ENCODE peak calls at places on chromosome 13, in ten cellular contexts. C is activated CD4-positive, alpha-beta T cell treated with anti-CD3 and anti-CD28 coated beads for 48 hours; W is lower lobe of right lung; N is NCI-H187; M is stomach; Q is A172; X is breast epithelium; D is activated T-helper 9 cell treated with anti-CD3 and anti-CD28 coated beads, Interleukin-2, amount 50 U/mL, for 16 hours; H is stimulated activated CD8-positive, alpha-beta memory T cell treated with anti-CD3 and anti-CD28 coated beads, Interleukin-15, amount 100 ng/mL, for 1 hour; B is AG09309. K is an unnamed sample.

GRCh38 chr13:100808848-100809247 is 134.3 kb upstream of the TMTC4 start:
- DNase-seq in C (no peak), W (no peak), N (no peak), M (no peak), Q (no peak), X (no peak), D (no peak), H (no peak), B (no peak), K (no peak)

GRCh38 chr13:80196756-80197155 is 144.2 kb downstream of the SPRY2 start:
- DNase-seq in C (no peak), W (no peak), N (no peak), M (no peak), Q (peak; percentile 16), X (no peak), D (no peak), H (no peak), B (no peak), K (no peak)

GRCh38 chr13:75913925-75914324 is 277.8 kb downstream of the LMO7 start:
- DNase-seq in C (no peak), W (no peak), N (no peak), M (no peak), Q (no peak), X (no peak), D (no peak), H (no peak), B (no peak), K (no peak)

GRCh38 chr13:20206065-20206725 is 13.5 kb upstream of the GJB2 start:
- DNase-seq in C (no peak), W (no peak), N (no peak), M (no peak), Q (no peak), X (no peak), D (no peak), H (no peak), B (no peak), K (no peak)

GRCh38 chr13:77533875-77534788 is 1.4 kb upstream of the SCEL start:
- DNase-seq in C (no peak), W (no peak), N (no peak), M (no peak), Q (no peak), X (no peak), D (no peak), H (no peak), B (no peak), K (no peak)

GRCh38 chr13:75530536-75530935 is 7.1 kb downstream of the COMMD6 start:
- DNase-seq in C (no peak), W (no peak), N (no peak), M (no peak), Q (no peak), X (no peak), D (no peak), H (no peak), B (no peak), K (no peak)

GRCh38 chr13:30719521-30719914 is 15.8 kb upstream of the ALOX5AP start:
- DNase-seq in C (no peak), W (no peak), N (no peak), M (no peak), Q (no peak), X (no peak), D (no peak), H (no peak), B (no peak), K (no peak)

GRCh38 chr13:105928048-105928447 is 607.4 kb downstream of the EFNB2 start:
- DNase-seq in C (no peak), W (no peak), N (no peak), M (no peak), Q (no peak), X (no peak), D (no peak), H (no peak), B (no peak), K (no peak)

GRCh38 chr13:114319441-114319871 is 5.2 kb downstream of the CHAMP1 start:
- DNase-seq in C (no peak), W (no peak), N (no peak), M (no peak), Q (peak; percentile 23), X (no peak), D (no peak), H (no peak), B (peak; percentile 76), K (no peak)

GRCh38 chr13:99086869-99087129 is 108.9 kb upstream of the DOCK9 start:
- DNase-seq in C (peak; percentile 55), W (peak; percentile 69), N (peak; percentile 59), M (no peak), Q (peak; percentile 12), X (no peak), D (peak; percentile 26), H (no peak), B (no peak), K (no peak)

GRCh38 chr13:51041126-51041525 is 69.9 kb downstream of the C13orf42 start:
- DNase-seq in C (no peak), W (no peak), N (no peak), M (no peak), Q (no peak), X (no peak), D (no peak), H (no peak), B (no peak), K (no peak)

GRCh38 chr13:51731759-51732158 is 72.2 kb downstream of the DHRS12 start:
- DNase-seq in C (no peak), W (no peak), N (no peak), M (no peak), Q (peak; percentile 20), X (no peak), D (no peak), H (no peak), B (peak; percentile 52), K (no peak)

GRCh38 chr13:113856716-113857065 is 7.2 kb downstream of the GAS6 start:
- DNase-seq in C (no peak), W (peak; percentile 45), N (no peak), M (peak; percentile 57), Q (peak; percentile 76), X (peak; percentile 51), D (no peak), H (no peak), B (no peak), K (no peak)

GRCh38 chr13:106617561-106617960 is 49.6 kb upstream of the ARGLU1 start:
- DNase-seq in C (no peak), W (no peak), N (no peak), M (no peak), Q (peak; percentile 72), X (no peak), D (no peak), H (no peak), B (no peak), K (peak; percentile 43)

GRCh38 chr13:27131202-27131623 is 40.4 kb downstream of the USP12 start:
- DNase-seq in C (peak; percentile 82), W (no peak), N (no peak), M (no peak), Q (peak; percentile 67), X (no peak), D (peak; percentile 61), H (peak; percentile 10), B (no peak), K (peak; percentile 93)

GRCh38 chr13:49622174-49622946 is 5.9 kb upstream of the ARL11 start:
- DNase-seq in C (no peak), W (no peak), N (no peak), M (no peak), Q (no peak), X (no peak), D (no peak), H (no peak), B (no peak), K (no peak)

GRCh38 chr13:76993021-76993420 is 1.1 kb downstream of the CLN5 start:
- DNase-seq in C (no peak), W (no peak), N (no peak), M (no peak), Q (no peak), X (no peak), D (no peak), H (no peak), B (no peak), K (no peak)

GRCh38 chr13:95128045-95128643 is 173.1 kb downstream of the ABCC4 start:
- DNase-seq in C (no peak), W (no peak), N (no peak), M (peak; percentile 52), Q (peak; percentile 36), X (no peak), D (no peak), H (no peak), B (no peak), K (no peak)

GRCh38 chr13:30314069-30314468 is 6.7 kb upstream of the KATNAL1 start:
- DNase-seq in C (no peak), W (no peak), N (no peak), M (no peak), Q (no peak), X (no peak), D (no peak), H (no peak), B (no peak), K (no peak)

GRCh38 chr13:43289458-43290255 is 266.3 kb downstream of the DNAJC15 start:
- DNase-seq in C (no peak), W (no peak), N (no peak), M (no peak), Q (no peak), X (no peak), D (no peak), H (no peak), B (no peak), K (no peak)

GRCh38 chr13:40590112-40590862 is 76.2 kb downstream of the FOXO1 start:
- DNase-seq in C (no peak), W (no peak), N (no peak), M (no peak), Q (no peak), X (no peak), D (no peak), H (no peak), B (no peak), K (no peak)

GRCh38 chr13:29315847-29316246 is 279.6 kb downstream of the SLC7A1 start:
- DNase-seq in C (no peak), W (no peak), N (no peak), M (no peak), Q (no peak), X (no peak), D (no peak), H (no peak), B (no peak), K (no peak)

GRCh38 chr13:112943309-112944125 is 25.5 kb upstream of the MCF2L start:
- DNase-seq in C (peak; percentile 31), W (peak; percentile 74), N (peak; percentile 69), M (peak; percentile 61), Q (peak; percentile 14), X (no peak), D (no peak), H (no peak), B (no peak), K (no peak)

GRCh38 chr13:42394361-42395065 is 122.6 kb downstream of the AKAP11 start:
- DNase-seq in C (peak; percentile 27), W (no peak), N (no peak), M (no peak), Q (no peak), X (no peak), D (no peak), H (no peak), B (no peak), K (no peak)

GRCh38 chr13:75055296-75055695 is 426.7 kb downstream of the TBC1D4 start:
- DNase-seq in C (no peak), W (no peak), N (no peak), M (no peak), Q (no peak), X (no peak), D (no peak), H (no peak), B (no peak), K (no peak)

GRCh38 chr13:67408823-67409222 is 178.7 kb upstream of the PCDH9 start:
- DNase-seq in C (no peak), W (peak; percentile 45), N (no peak), M (no peak), Q (no peak), X (no peak), D (no peak), H (no peak), B (no peak), K (no peak)

GRCh38 chr13:30673669-30674521 is 56.2 kb downstream of the USPL1 start:
- DNase-seq in C (peak; percentile 94), W (peak; percentile 96), N (peak; percentile 39), M (peak; percentile 91), Q (peak; percentile 92), X (peak; percentile 82), D (peak; percentile 87), H (peak; percentile 72), B (peak; percentile 62), K (peak; percentile 36)

GRCh38 chr13:110347535-110348308 is 40.6 kb downstream of the COL4A2 start:
- DNase-seq in C (no peak), W (no peak), N (no peak), M (no peak), Q (peak; percentile 89), X (peak; percentile 66), D (no peak), H (no peak), B (peak; percentile 31), K (peak; percentile 99)

K was measured in epithelial cell of prostate.